ENCODE peak calls at places on chromosome 2, in six cellular contexts. J, M, I, B, P and Y are unnamed samples.

GRCh38 chr2:163675389-163675788 is 60.4 kb downstream of the FIGN start:
- DNase-seq in J (no peak), M (no peak), I (no peak), B (no peak), P (no peak), Y (no peak)

GRCh38 chr2:207855591-207855990 is 85.9 kb upstream of the FZD5 start:
- DNase-seq in J (no peak), M (no peak), I (no peak), B (no peak), P (no peak), Y (no peak)

GRCh38 chr2:210128961-210129360 is 42.2 kb downstream of the KANSL1L start:
- DNase-seq in J (no peak), M (no peak), I (no peak), B (peak), P (no peak), Y (no peak)

GRCh38 chr2:66874411-66874810 is 439.5 kb downstream of the MEIS1 start:
- DNase-seq in J (no peak), M (no peak), I (no peak), B (no peak), P (no peak), Y (no peak)

GRCh38 chr2:64914735-64915509 is 74.3 kb upstream of the SLC1A4 start:
- DNase-seq in J (no peak), M (no peak), I (peak), B (no peak), P (no peak), Y (no peak)

GRCh38 chr2:231425811-231426703 is 30.5 kb downstream of the B3GNT7 start:
- DNase-seq in J (no peak), M (no peak), I (no peak), B (no peak), P (no peak), Y (peak)

GRCh38 chr2:190477563-190478454 is 56.7 kb downstream of the NEMP2 start:
- DNase-seq in J (no peak), M (no peak), I (no peak), B (peak), P (no peak), Y (no peak)

GRCh38 chr2:29114514-29114840 is 738 bp upstream of the CLIP4 start:
- DNase-seq in J (no peak), M (no peak), I (no peak), B (no peak), P (no peak), Y (no peak)

GRCh38 chr2:136246086-136246669 is 128.2 kb upstream of the CXCR4 start:
- DNase-seq in J (no peak), M (peak), I (peak), B (peak), P (no peak), Y (no peak)

GRCh38 chr2:231483398-231484329 is 19.4 kb upstream of the NCL start:
- DNase-seq in J (no peak), M (no peak), I (peak), B (no peak), P (peak), Y (no peak)

GRCh38 chr2:35099345-35099744 is 1256.2 kb upstream of the CRIM1 start:
- DNase-seq in J (no peak), M (no peak), I (no peak), B (no peak), P (no peak), Y (no peak)

GRCh38 chr2:46339676-46340459 is 42.7 kb downstream of the EPAS1 start:
- DNase-seq in J (no peak), M (no peak), I (no peak), B (no peak), P (no peak), Y (no peak)

GRCh38 chr2:7658486-7658885 is 741.3 kb downstream of the RNF144A start:
- DNase-seq in J (no peak), M (no peak), I (no peak), B (no peak), P (no peak), Y (no peak)

GRCh38 chr2:84969511-84970265 is 1.3 kb upstream of the KCMF1 start:
- DNase-seq in J (no peak), M (peak), I (no peak), B (peak), P (no peak), Y (no peak)

GRCh38 chr2:101036562-101036961 is 34.5 kb downstream of the RPL31 start:
- DNase-seq in J (no peak), M (peak), I (no peak), B (peak), P (no peak), Y (no peak)

GRCh38 chr2:71486881-71487640 is 33.7 kb downstream of the DYSF start:
- DNase-seq in J (no peak), M (no peak), I (no peak), B (no peak), P (no peak), Y (no peak)

GRCh38 chr2:204914708-204915107 is 369.4 kb downstream of the PARD3B start:
- DNase-seq in J (no peak), M (no peak), I (no peak), B (no peak), P (no peak), Y (no peak)

GRCh38 chr2:172642301-172643020 is 86.6 kb downstream of the PDK1 start:
- DNase-seq in J (no peak), M (no peak), I (no peak), B (no peak), P (no peak), Y (no peak)

GRCh38 chr2:75654012-75654411 is 7.4 kb downstream of the MRPL19 start:
- DNase-seq in J (no peak), M (no peak), I (no peak), B (no peak), P (no peak), Y (no peak)

GRCh38 chr2:72859831-72860262 is 27.4 kb upstream of the SPR start:
- DNase-seq in J (no peak), M (peak), I (peak), B (peak), P (peak), Y (peak)

GRCh38 chr2:206256711-206257110 is 17.8 kb upstream of the ZDBF2 start:
- DNase-seq in J (no peak), M (no peak), I (no peak), B (peak), P (no peak), Y (no peak)

GRCh38 chr2:12728221-12728777 is 11.6 kb downstream of the TRIB2 start:
- DNase-seq in J (no peak), M (no peak), I (peak), B (no peak), P (peak), Y (no peak)

GRCh38 chr2:160489096-160489495 is 4.5 kb downstream of the RBMS1 start:
- DNase-seq in J (no peak), M (no peak), I (no peak), B (no peak), P (no peak), Y (no peak)

GRCh38 chr2:26462511-26463251 is 15.2 kb downstream of the OTOF start:
- DNase-seq in J (no peak), M (peak), I (no peak), B (peak), P (no peak), Y (peak)

GRCh38 chr2:60553992-60554648 is 666 bp upstream of the BCL11A start:
- DNase-seq in J (peak), M (peak), I (peak), B (no peak), P (no peak), Y (peak)

GRCh38 chr2:132859550-132859949 is 189.5 kb upstream of the LYPD1 start:
- DNase-seq in J (no peak), M (no peak), I (no peak), B (no peak), P (no peak), Y (no peak)

GRCh38 chr2:40204268-40204667 is 247.6 kb downstream of the SLC8A1 start:
- DNase-seq in J (no peak), M (no peak), I (no peak), B (no peak), P (no peak), Y (no peak)

GRCh38 chr2:118127250-118127649 is 39.0 kb downstream of the INSIG2 start:
- DNase-seq in J (no peak), M (no peak), I (no peak), B (no peak), P (no peak), Y (no peak)